ENCODE peak calls at places on chromosomes 16 and 17, in five cellular contexts. One of them, this sample, is unnamed.

GRCh38 chr17:82350182-82351030 is 8.6 kb upstream of the TEX19 start:
- DNase-seq in fibroblast of mammary gland: no peak
- DNase-seq in left ventricle myocardium inferior: no peak
- DNase-seq in AG04450: no peak
- DNase-seq in A549: no peak
- DNase-seq in this sample: no peak

GRCh38 chr17:19652595-19652994 is 4.0 kb downstream of the ALDH3A2 start:
- DNase-seq in fibroblast of mammary gland: peak
- DNase-seq in left ventricle myocardium inferior: no peak
- DNase-seq in AG04450: no peak
- DNase-seq in A549: no peak
- DNase-seq in this sample: no peak

GRCh38 chr17:47745037-47745380 is 12.0 kb downstream of the TBX21 start:
- DNase-seq in fibroblast of mammary gland: no peak
- DNase-seq in left ventricle myocardium inferior: no peak
- DNase-seq in AG04450: no peak
- DNase-seq in A549: no peak
- DNase-seq in this sample: no peak

GRCh38 chr17:2084129-2084765 is 29.3 kb downstream of the HIC1 start:
- DNase-seq in fibroblast of mammary gland: peak
- DNase-seq in left ventricle myocardium inferior: peak
- DNase-seq in AG04450: no peak
- DNase-seq in A549: no peak
- DNase-seq in this sample: no peak

GRCh38 chr17:6677158-6677831 is 25.7 kb downstream of the C17orf100 start:
- DNase-seq in fibroblast of mammary gland: no peak
- DNase-seq in left ventricle myocardium inferior: no peak
- DNase-seq in AG04450: no peak
- DNase-seq in A549: no peak
- DNase-seq in this sample: no peak

GRCh38 chr16:62149646-62150045 is 113.4 kb upstream of the CDH8 start:
- DNase-seq in fibroblast of mammary gland: no peak
- DNase-seq in left ventricle myocardium inferior: no peak
- DNase-seq in AG04450: no peak
- DNase-seq in A549: no peak
- DNase-seq in this sample: no peak

GRCh38 chr16:70657956-70658355 is 11.6 kb downstream of the IL34 start:
- DNase-seq in fibroblast of mammary gland: no peak
- DNase-seq in left ventricle myocardium inferior: no peak
- DNase-seq in AG04450: no peak
- DNase-seq in A549: no peak
- DNase-seq in this sample: no peak

GRCh38 chr17:53627511-53627910 is 195.2 kb upstream of the KIF2B start:
- DNase-seq in fibroblast of mammary gland: peak
- DNase-seq in left ventricle myocardium inferior: no peak
- DNase-seq in AG04450: no peak
- DNase-seq in A549: peak
- DNase-seq in this sample: no peak

GRCh38 chr17:40399185-40399584 is 18.5 kb downstream of the TOP2A start:
- DNase-seq in fibroblast of mammary gland: peak
- DNase-seq in left ventricle myocardium inferior: no peak
- DNase-seq in AG04450: peak
- DNase-seq in A549: peak
- DNase-seq in this sample: no peak

GRCh38 chr17:39144414-39144813 is 7.0 kb downstream of the PLXDC1 start:
- DNase-seq in fibroblast of mammary gland: peak
- DNase-seq in left ventricle myocardium inferior: peak
- DNase-seq in AG04450: peak
- DNase-seq in A549: no peak
- DNase-seq in this sample: no peak

GRCh38 chr17:82791532-82791931 is 39.7 kb downstream of the TBCD start:
- DNase-seq in fibroblast of mammary gland: peak
- DNase-seq in left ventricle myocardium inferior: no peak
- DNase-seq in AG04450: peak
- DNase-seq in A549: no peak
- DNase-seq in this sample: no peak

GRCh38 chr17:879546-879945 is 97.4 kb downstream of the MRM3 start:
- DNase-seq in fibroblast of mammary gland: peak
- DNase-seq in left ventricle myocardium inferior: peak
- DNase-seq in AG04450: no peak
- DNase-seq in A549: peak
- DNase-seq in this sample: peak

GRCh38 chr16:69364088-69364487 is 12.5 kb upstream of the TMED6 start:
- DNase-seq in fibroblast of mammary gland: no peak
- DNase-seq in left ventricle myocardium inferior: no peak
- DNase-seq in AG04450: no peak
- DNase-seq in A549: no peak
- DNase-seq in this sample: no peak

DNA sequence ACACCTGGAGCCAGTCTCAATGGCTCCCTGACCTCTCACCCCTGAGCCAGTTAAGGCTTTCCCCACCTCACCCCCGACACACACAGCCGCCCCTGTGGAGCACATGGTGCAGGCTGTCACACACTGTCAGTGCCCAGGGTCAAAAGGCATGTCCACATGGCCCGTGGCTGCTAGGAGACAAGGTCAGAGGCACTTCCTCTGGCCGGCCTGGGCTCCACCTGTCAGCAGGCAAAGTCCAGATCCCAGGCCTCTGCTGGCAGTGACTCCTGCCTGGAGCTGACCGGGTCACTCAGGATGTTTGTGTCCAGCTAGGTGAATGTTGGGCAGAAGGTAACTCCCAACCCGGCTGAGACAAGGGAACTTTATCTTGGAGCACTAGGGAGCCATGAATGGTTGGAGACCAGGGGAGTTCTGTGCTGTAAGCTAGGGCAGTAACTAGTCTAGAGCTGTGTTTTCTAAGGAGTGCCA is 6.0 kb downstream of the SREBF1 start:
- DNase-seq in fibroblast of mammary gland: no peak
- DNase-seq in left ventricle myocardium inferior: no peak
- DNase-seq in AG04450: no peak
- DNase-seq in A549: no peak
- DNase-seq in this sample: no peak
- TF ChIP-seq CTCF in fibroblast of mammary gland: no peak
- TF ChIP-seq CTCF in left ventricle myocardium inferior: no peak
- TF ChIP-seq CTCF in AG04450: no peak
- TF ChIP-seq CTCF in A549: no peak
- TF ChIP-seq CTCF in this sample: no peak

DNA sequence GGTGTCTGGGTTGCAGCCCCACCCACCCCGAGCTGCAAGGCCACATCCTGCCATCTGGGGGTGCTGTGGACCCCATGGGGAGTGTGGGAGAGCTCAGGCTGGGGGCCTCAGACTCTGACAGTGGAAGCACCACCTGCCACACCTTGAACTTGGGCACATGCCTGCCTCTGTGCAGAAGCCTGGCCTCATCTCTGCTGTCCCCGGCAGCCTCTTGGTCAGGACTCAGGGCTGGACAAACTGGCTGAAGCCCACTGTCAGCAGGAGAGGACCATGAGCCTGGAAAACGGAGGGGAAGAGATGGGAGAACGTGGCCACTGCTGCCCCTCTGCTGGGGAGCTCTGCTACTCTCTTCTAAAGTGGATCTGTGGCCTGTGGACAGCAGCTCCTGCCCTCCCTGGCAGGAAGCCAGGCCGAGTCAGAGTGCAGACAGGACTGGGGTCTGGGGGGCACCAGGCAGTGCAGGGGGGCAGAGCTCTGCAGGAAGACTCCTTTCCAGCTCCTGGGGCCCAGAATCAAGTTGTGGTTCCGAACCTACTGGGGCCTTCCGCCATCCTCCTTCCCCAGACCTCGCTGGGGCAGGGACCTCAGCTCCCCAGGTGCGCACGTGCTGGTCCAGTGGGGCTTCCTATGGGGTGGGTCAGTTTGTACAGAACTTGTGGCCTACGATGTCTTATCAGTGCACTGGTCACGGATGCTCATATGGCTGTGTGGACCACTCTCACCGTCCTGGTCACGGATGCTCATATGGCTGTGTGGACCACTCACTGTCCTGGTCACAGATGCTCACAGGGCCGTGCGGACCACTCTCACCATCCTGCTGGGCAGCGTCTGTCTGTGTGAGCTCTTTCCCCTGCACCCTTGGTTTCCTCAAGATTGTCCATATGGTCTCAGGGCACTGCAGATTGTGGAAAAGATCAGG is 207.7 kb downstream of the LAT start:
- DNase-seq in fibroblast of mammary gland: no peak
- DNase-seq in left ventricle myocardium inferior: no peak
- DNase-seq in AG04450: no peak
- DNase-seq in A549: no peak
- DNase-seq in this sample: no peak
- TF ChIP-seq CTCF in fibroblast of mammary gland: peak
- TF ChIP-seq CTCF in left ventricle myocardium inferior: no peak
- TF ChIP-seq CTCF in AG04450: peak
- TF ChIP-seq CTCF in A549: no peak
- TF ChIP-seq CTCF in this sample: no peak

DNA sequence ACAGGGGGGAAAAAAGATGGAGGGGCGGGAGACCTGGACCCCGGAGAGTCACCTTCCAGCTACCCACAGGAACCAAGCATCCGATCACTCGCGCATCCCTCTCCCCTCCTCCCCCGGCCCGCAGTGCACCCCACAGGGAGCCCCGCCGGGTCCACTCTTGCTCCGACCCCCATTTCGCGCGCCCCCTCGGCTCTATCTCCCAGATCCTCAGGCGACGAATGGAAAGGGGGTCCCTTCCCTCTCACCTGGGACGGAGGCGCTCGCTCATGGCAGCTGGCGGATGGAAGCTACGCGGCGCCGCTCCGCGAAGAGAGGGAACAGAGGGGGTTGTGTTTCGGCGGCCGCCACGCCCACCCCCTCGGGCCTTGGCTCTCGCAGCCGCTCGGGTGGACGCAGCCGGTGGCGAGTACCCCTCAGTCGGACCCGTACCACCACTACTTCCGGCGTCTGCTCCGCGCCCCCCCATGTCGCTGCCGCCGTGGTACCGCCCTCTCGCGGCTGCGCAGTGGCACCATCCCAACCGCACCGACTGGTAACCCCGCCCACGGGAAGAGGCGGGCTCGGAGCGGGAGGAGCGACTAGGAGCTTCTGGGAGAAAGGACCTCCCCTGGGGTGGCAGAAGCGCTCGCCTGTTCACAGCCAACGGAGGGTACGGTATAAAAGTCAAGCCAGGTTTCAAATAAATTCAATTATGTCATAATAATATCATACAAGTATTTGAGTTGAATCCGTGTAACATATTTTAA is 29.7 kb downstream of the CPSF4L start:
- DNase-seq in fibroblast of mammary gland: peak
- DNase-seq in left ventricle myocardium inferior: peak
- DNase-seq in AG04450: peak
- DNase-seq in A549: peak
- DNase-seq in this sample: peak
- TF ChIP-seq CTCF in fibroblast of mammary gland: no peak
- TF ChIP-seq CTCF in left ventricle myocardium inferior: peak
- TF ChIP-seq CTCF in AG04450: peak
- TF ChIP-seq CTCF in A549: no peak
- TF ChIP-seq CTCF in this sample: no peak

GRCh38 chr16:10616744-10617640 is 36.6 kb upstream of the EMP2 start:
- DNase-seq in fibroblast of mammary gland: peak
- DNase-seq in left ventricle myocardium inferior: peak
- DNase-seq in AG04450: no peak
- DNase-seq in A549: no peak
- DNase-seq in this sample: peak
- TF ChIP-seq CTCF in fibroblast of mammary gland: peak
- TF ChIP-seq CTCF in left ventricle myocardium inferior: peak
- TF ChIP-seq CTCF in AG04450: peak
- TF ChIP-seq CTCF in A549: no peak
- TF ChIP-seq CTCF in this sample: no peak

This sample was measured in neural crest cell.